ENCODE peak calls at places on chromosomes 4 and X, in nine cellular contexts. One of them, this sample, is unnamed.

GRCh38 chr4:77040265-77040664 is 35.5 kb downstream of the CCNI start:
- DNase-seq in mesendoderm: no peak
- DNase-seq in T1000: no peak
- DNase-seq in WERI-Rb-1: no peak
- DNase-seq in T follicular helper cell: no peak
- DNase-seq in stimulated activated CD8-positive, alpha-beta memory T cell treated with anti-CD3 and anti-CD28 coated beads, Interleukin-4, amount 100 ng/mL, for 1 hour: no peak
- DNase-seq in activated gamma-delta T cell treated with anti-CD3 and anti-CD28 coated beads, Interleukin-2, amount 50 U/mL, for 16 hours: no peak
- DNase-seq in Calu3: no peak
- DNase-seq in stomach: no peak
- DNase-seq in this sample: no peak

GRCh38 chr4:102454278-102454677 is 46.9 kb upstream of the NFKB1 start:
- DNase-seq in WERI-Rb-1: no peak
- DNase-seq in activated gamma-delta T cell treated with anti-CD3 and anti-CD28 coated beads, Interleukin-2, amount 50 U/mL, for 16 hours: no peak
- DNase-seq in T1000: no peak
- DNase-seq in stomach: no peak
- DNase-seq in mesendoderm: no peak
- DNase-seq in Calu3: no peak
- DNase-seq in T follicular helper cell: no peak
- DNase-seq in stimulated activated CD8-positive, alpha-beta memory T cell treated with anti-CD3 and anti-CD28 coated beads, Interleukin-4, amount 100 ng/mL, for 1 hour: no peak
- DNase-seq in this sample: no peak

GRCh38 chr4:87589531-87589930 is 18.8 kb upstream of the DSPP start:
- DNase-seq in stimulated activated CD8-positive, alpha-beta memory T cell treated with anti-CD3 and anti-CD28 coated beads, Interleukin-4, amount 100 ng/mL, for 1 hour: no peak
- DNase-seq in WERI-Rb-1: no peak
- DNase-seq in stomach: no peak
- DNase-seq in T1000: peak; percentile 10
- DNase-seq in activated gamma-delta T cell treated with anti-CD3 and anti-CD28 coated beads, Interleukin-2, amount 50 U/mL, for 16 hours: no peak
- DNase-seq in Calu3: no peak
- DNase-seq in mesendoderm: peak; percentile 77
- DNase-seq in T follicular helper cell: no peak
- DNase-seq in this sample: no peak

GRCh38 chrX:108313662-108314061 is 124.6 kb downstream of the COL4A6 start:
- DNase-seq in stimulated activated CD8-positive, alpha-beta memory T cell treated with anti-CD3 and anti-CD28 coated beads, Interleukin-4, amount 100 ng/mL, for 1 hour: no peak
- DNase-seq in WERI-Rb-1: no peak
- DNase-seq in mesendoderm: no peak
- DNase-seq in activated gamma-delta T cell treated with anti-CD3 and anti-CD28 coated beads, Interleukin-2, amount 50 U/mL, for 16 hours: no peak
- DNase-seq in T follicular helper cell: no peak
- DNase-seq in Calu3: no peak
- DNase-seq in stomach: no peak
- DNase-seq in T1000: no peak
- DNase-seq in this sample: no peak

GRCh38 chrX:41338422-41338821 is 4.5 kb downstream of the DDX3X start:
- DNase-seq in stomach: no peak
- DNase-seq in WERI-Rb-1: no peak
- DNase-seq in activated gamma-delta T cell treated with anti-CD3 and anti-CD28 coated beads, Interleukin-2, amount 50 U/mL, for 16 hours: no peak
- DNase-seq in T follicular helper cell: no peak
- DNase-seq in T1000: no peak
- DNase-seq in stimulated activated CD8-positive, alpha-beta memory T cell treated with anti-CD3 and anti-CD28 coated beads, Interleukin-4, amount 100 ng/mL, for 1 hour: no peak
- DNase-seq in mesendoderm: no peak
- DNase-seq in Calu3: no peak
- DNase-seq in this sample: no peak

GRCh38 chr4:36244257-36245084 is at the start of gene ARAP2:
- DNase-seq in mesendoderm: peak; percentile 67
- DNase-seq in stimulated activated CD8-positive, alpha-beta memory T cell treated with anti-CD3 and anti-CD28 coated beads, Interleukin-4, amount 100 ng/mL, for 1 hour: peak; percentile 57
- DNase-seq in WERI-Rb-1: peak; percentile 44
- DNase-seq in T follicular helper cell: peak; percentile 58
- DNase-seq in T1000: peak; percentile 54
- DNase-seq in activated gamma-delta T cell treated with anti-CD3 and anti-CD28 coated beads, Interleukin-2, amount 50 U/mL, for 16 hours: peak; percentile 65
- DNase-seq in Calu3: peak; percentile 82
- DNase-seq in stomach: peak; percentile 80
- DNase-seq in this sample: no peak

GRCh38 chr4:152947311-152947710 is 11.2 kb downstream of the FHDC1 start:
- DNase-seq in WERI-Rb-1: no peak
- DNase-seq in T1000: no peak
- DNase-seq in stimulated activated CD8-positive, alpha-beta memory T cell treated with anti-CD3 and anti-CD28 coated beads, Interleukin-4, amount 100 ng/mL, for 1 hour: no peak
- DNase-seq in Calu3: no peak
- DNase-seq in activated gamma-delta T cell treated with anti-CD3 and anti-CD28 coated beads, Interleukin-2, amount 50 U/mL, for 16 hours: no peak
- DNase-seq in T follicular helper cell: no peak
- DNase-seq in mesendoderm: no peak
- DNase-seq in stomach: no peak
- DNase-seq in this sample: no peak

GRCh38 chrX:133660356-133660755 is 245.1 kb upstream of the GPC4 start:
- DNase-seq in stomach: no peak
- DNase-seq in activated gamma-delta T cell treated with anti-CD3 and anti-CD28 coated beads, Interleukin-2, amount 50 U/mL, for 16 hours: no peak
- DNase-seq in Calu3: no peak
- DNase-seq in WERI-Rb-1: no peak
- DNase-seq in stimulated activated CD8-positive, alpha-beta memory T cell treated with anti-CD3 and anti-CD28 coated beads, Interleukin-4, amount 100 ng/mL, for 1 hour: no peak
- DNase-seq in T follicular helper cell: no peak
- DNase-seq in T1000: no peak
- DNase-seq in mesendoderm: no peak
- DNase-seq in this sample: no peak

GRCh38 chr4:66091801-66092200 is 421.5 kb upstream of the EPHA5 start:
- DNase-seq in T follicular helper cell: no peak
- DNase-seq in activated gamma-delta T cell treated with anti-CD3 and anti-CD28 coated beads, Interleukin-2, amount 50 U/mL, for 16 hours: no peak
- DNase-seq in T1000: no peak
- DNase-seq in WERI-Rb-1: no peak
- DNase-seq in stomach: no peak
- DNase-seq in stimulated activated CD8-positive, alpha-beta memory T cell treated with anti-CD3 and anti-CD28 coated beads, Interleukin-4, amount 100 ng/mL, for 1 hour: no peak
- DNase-seq in Calu3: no peak
- DNase-seq in mesendoderm: no peak
- DNase-seq in this sample: no peak

GRCh38 chr4:158193171-158193749 is 17.0 kb upstream of the TMEM144 start:
- DNase-seq in WERI-Rb-1: no peak
- DNase-seq in mesendoderm: peak; percentile 36
- DNase-seq in activated gamma-delta T cell treated with anti-CD3 and anti-CD28 coated beads, Interleukin-2, amount 50 U/mL, for 16 hours: no peak
- DNase-seq in T1000: no peak
- DNase-seq in stomach: no peak
- DNase-seq in stimulated activated CD8-positive, alpha-beta memory T cell treated with anti-CD3 and anti-CD28 coated beads, Interleukin-4, amount 100 ng/mL, for 1 hour: no peak
- DNase-seq in T follicular helper cell: no peak
- DNase-seq in Calu3: no peak
- DNase-seq in this sample: peak; percentile 66

GRCh38 chr4:76535603-76536380 is 100.8 kb downstream of the SHROOM3 start:
- DNase-seq in stomach: no peak
- DNase-seq in T follicular helper cell: no peak
- DNase-seq in activated gamma-delta T cell treated with anti-CD3 and anti-CD28 coated beads, Interleukin-2, amount 50 U/mL, for 16 hours: no peak
- DNase-seq in stimulated activated CD8-positive, alpha-beta memory T cell treated with anti-CD3 and anti-CD28 coated beads, Interleukin-4, amount 100 ng/mL, for 1 hour: no peak
- DNase-seq in mesendoderm: no peak
- DNase-seq in Calu3: no peak
- DNase-seq in T1000: peak; percentile 12
- DNase-seq in WERI-Rb-1: no peak
- DNase-seq in this sample: peak; percentile 54

GRCh38 chr4:1382776-1383727 is 23.2 kb downstream of the NKX1-1 start:
- DNase-seq in Calu3: no peak
- DNase-seq in WERI-Rb-1: peak; percentile 5
- DNase-seq in T follicular helper cell: no peak
- DNase-seq in stimulated activated CD8-positive, alpha-beta memory T cell treated with anti-CD3 and anti-CD28 coated beads, Interleukin-4, amount 100 ng/mL, for 1 hour: no peak
- DNase-seq in activated gamma-delta T cell treated with anti-CD3 and anti-CD28 coated beads, Interleukin-2, amount 50 U/mL, for 16 hours: no peak
- DNase-seq in stomach: no peak
- DNase-seq in T1000: no peak
- DNase-seq in mesendoderm: no peak
- DNase-seq in this sample: no peak

GRCh38 chr4:102610476-102610875 is 109.3 kb downstream of the NFKB1 start:
- DNase-seq in stomach: no peak
- DNase-seq in activated gamma-delta T cell treated with anti-CD3 and anti-CD28 coated beads, Interleukin-2, amount 50 U/mL, for 16 hours: no peak
- DNase-seq in mesendoderm: peak; percentile 22
- DNase-seq in T1000: no peak
- DNase-seq in T follicular helper cell: no peak
- DNase-seq in WERI-Rb-1: peak; percentile 88
- DNase-seq in stimulated activated CD8-positive, alpha-beta memory T cell treated with anti-CD3 and anti-CD28 coated beads, Interleukin-4, amount 100 ng/mL, for 1 hour: no peak
- DNase-seq in Calu3: no peak
- DNase-seq in this sample: no peak

GRCh38 chr4:8442596-8443358 is 2.2 kb downstream of the TRMT44 start:
- DNase-seq in activated gamma-delta T cell treated with anti-CD3 and anti-CD28 coated beads, Interleukin-2, amount 50 U/mL, for 16 hours: no peak
- DNase-seq in T follicular helper cell: no peak
- DNase-seq in mesendoderm: peak; percentile 70
- DNase-seq in stomach: no peak
- DNase-seq in WERI-Rb-1: no peak
- DNase-seq in stimulated activated CD8-positive, alpha-beta memory T cell treated with anti-CD3 and anti-CD28 coated beads, Interleukin-4, amount 100 ng/mL, for 1 hour: no peak
- DNase-seq in T1000: no peak
- DNase-seq in Calu3: no peak
- DNase-seq in this sample: no peak

GRCh38 chrX:24150051-24150790 is 692 bp downstream of the ZFX start:
- DNase-seq in stomach: peak; percentile 93
- DNase-seq in T follicular helper cell: peak; percentile 88
- DNase-seq in mesendoderm: peak; percentile 88
- DNase-seq in stimulated activated CD8-positive, alpha-beta memory T cell treated with anti-CD3 and anti-CD28 coated beads, Interleukin-4, amount 100 ng/mL, for 1 hour: peak; percentile 60
- DNase-seq in activated gamma-delta T cell treated with anti-CD3 and anti-CD28 coated beads, Interleukin-2, amount 50 U/mL, for 16 hours: peak; percentile 84
- DNase-seq in Calu3: peak; percentile 90
- DNase-seq in WERI-Rb-1: peak; percentile 94
- DNase-seq in T1000: peak; percentile 56
- DNase-seq in this sample: peak; percentile 95

GRCh38 chrX:47482512-47483309 is at the start of gene ZNF41:
- DNase-seq in activated gamma-delta T cell treated with anti-CD3 and anti-CD28 coated beads, Interleukin-2, amount 50 U/mL, for 16 hours: peak; percentile 59
- DNase-seq in stomach: peak; percentile 71
- DNase-seq in mesendoderm: peak; percentile 90
- DNase-seq in T follicular helper cell: peak; percentile 61
- DNase-seq in WERI-Rb-1: peak; percentile 85
- DNase-seq in Calu3: peak; percentile 83
- DNase-seq in T1000: peak; percentile 38
- DNase-seq in stimulated activated CD8-positive, alpha-beta memory T cell treated with anti-CD3 and anti-CD28 coated beads, Interleukin-4, amount 100 ng/mL, for 1 hour: peak; percentile 60
- DNase-seq in this sample: peak; percentile 89

GRCh38 chr4:86564795-86565194 is 29.3 kb upstream of the PTPN13 start:
- DNase-seq in Calu3: no peak
- DNase-seq in T1000: no peak
- DNase-seq in T follicular helper cell: no peak
- DNase-seq in stimulated activated CD8-positive, alpha-beta memory T cell treated with anti-CD3 and anti-CD28 coated beads, Interleukin-4, amount 100 ng/mL, for 1 hour: no peak
- DNase-seq in activated gamma-delta T cell treated with anti-CD3 and anti-CD28 coated beads, Interleukin-2, amount 50 U/mL, for 16 hours: no peak
- DNase-seq in stomach: no peak
- DNase-seq in mesendoderm: no peak
- DNase-seq in WERI-Rb-1: no peak
- DNase-seq in this sample: no peak

GRCh38 chr4:4595252-4595651 is 53.4 kb upstream of the STX18 start:
- DNase-seq in stimulated activated CD8-positive, alpha-beta memory T cell treated with anti-CD3 and anti-CD28 coated beads, Interleukin-4, amount 100 ng/mL, for 1 hour: no peak
- DNase-seq in T1000: no peak
- DNase-seq in WERI-Rb-1: no peak
- DNase-seq in Calu3: no peak
- DNase-seq in T follicular helper cell: no peak
- DNase-seq in stomach: no peak
- DNase-seq in mesendoderm: peak; percentile 46
- DNase-seq in activated gamma-delta T cell treated with anti-CD3 and anti-CD28 coated beads, Interleukin-2, amount 50 U/mL, for 16 hours: no peak
- DNase-seq in this sample: no peak

GRCh38 chr4:3822230-3822947 is 56.2 kb downstream of the ADRA2C start:
- DNase-seq in WERI-Rb-1: peak; percentile 87
- DNase-seq in Calu3: no peak
- DNase-seq in stomach: no peak
- DNase-seq in stimulated activated CD8-positive, alpha-beta memory T cell treated with anti-CD3 and anti-CD28 coated beads, Interleukin-4, amount 100 ng/mL, for 1 hour: no peak
- DNase-seq in T1000: no peak
- DNase-seq in T follicular helper cell: no peak
- DNase-seq in mesendoderm: no peak
- DNase-seq in activated gamma-delta T cell treated with anti-CD3 and anti-CD28 coated beads, Interleukin-2, amount 50 U/mL, for 16 hours: no peak
- DNase-seq in this sample: no peak

GRCh38 chr4:84952004-84952403 is 14.5 kb downstream of the WDFY3 start:
- DNase-seq in stimulated activated CD8-positive, alpha-beta memory T cell treated with anti-CD3 and anti-CD28 coated beads, Interleukin-4, amount 100 ng/mL, for 1 hour: no peak
- DNase-seq in activated gamma-delta T cell treated with anti-CD3 and anti-CD28 coated beads, Interleukin-2, amount 50 U/mL, for 16 hours: no peak
- DNase-seq in T1000: no peak
- DNase-seq in mesendoderm: no peak
- DNase-seq in stomach: no peak
- DNase-seq in WERI-Rb-1: no peak
- DNase-seq in Calu3: peak; percentile 18
- DNase-seq in T follicular helper cell: no peak
- DNase-seq in this sample: no peak

GRCh38 chr4:11429646-11430045 is 952 bp upstream of the HS3ST1 start:
- DNase-seq in activated gamma-delta T cell treated with anti-CD3 and anti-CD28 coated beads, Interleukin-2, amount 50 U/mL, for 16 hours: no peak
- DNase-seq in mesendoderm: no peak
- DNase-seq in T1000: no peak
- DNase-seq in T follicular helper cell: no peak
- DNase-seq in Calu3: no peak
- DNase-seq in WERI-Rb-1: no peak
- DNase-seq in stimulated activated CD8-positive, alpha-beta memory T cell treated with anti-CD3 and anti-CD28 coated beads, Interleukin-4, amount 100 ng/mL, for 1 hour: no peak
- DNase-seq in stomach: peak; percentile 37
- DNase-seq in this sample: no peak

GRCh38 chr4:158172558-158173258 is at the start of gene GASK1B:
- DNase-seq in stimulated activated CD8-positive, alpha-beta memory T cell treated with anti-CD3 and anti-CD28 coated beads, Interleukin-4, amount 100 ng/mL, for 1 hour: no peak
- DNase-seq in activated gamma-delta T cell treated with anti-CD3 and anti-CD28 coated beads, Interleukin-2, amount 50 U/mL, for 16 hours: no peak
- DNase-seq in Calu3: peak; percentile 28
- DNase-seq in T follicular helper cell: no peak
- DNase-seq in mesendoderm: peak; percentile 74
- DNase-seq in T1000: no peak
- DNase-seq in WERI-Rb-1: peak; percentile 52
- DNase-seq in stomach: no peak
- DNase-seq in this sample: no peak

GRCh38 chr4:175916636-175917351 is 104.7 kb upstream of the GPM6A start:
- DNase-seq in T follicular helper cell: no peak
- DNase-seq in mesendoderm: no peak
- DNase-seq in Calu3: no peak
- DNase-seq in T1000: no peak
- DNase-seq in activated gamma-delta T cell treated with anti-CD3 and anti-CD28 coated beads, Interleukin-2, amount 50 U/mL, for 16 hours: no peak
- DNase-seq in stimulated activated CD8-positive, alpha-beta memory T cell treated with anti-CD3 and anti-CD28 coated beads, Interleukin-4, amount 100 ng/mL, for 1 hour: no peak
- DNase-seq in stomach: no peak
- DNase-seq in WERI-Rb-1: peak; percentile 33
- DNase-seq in this sample: no peak

GRCh38 chr4:182973421-182974340 is 56.5 kb upstream of the DCTD start:
- DNase-seq in mesendoderm: no peak
- DNase-seq in stomach: no peak
- DNase-seq in T follicular helper cell: no peak
- DNase-seq in activated gamma-delta T cell treated with anti-CD3 and anti-CD28 coated beads, Interleukin-2, amount 50 U/mL, for 16 hours: no peak
- DNase-seq in WERI-Rb-1: no peak
- DNase-seq in Calu3: no peak
- DNase-seq in stimulated activated CD8-positive, alpha-beta memory T cell treated with anti-CD3 and anti-CD28 coated beads, Interleukin-4, amount 100 ng/mL, for 1 hour: no peak
- DNase-seq in T1000: no peak
- DNase-seq in this sample: no peak

GRCh38 chrX:43961699-43962098 is 11.5 kb downstream of the NDP start:
- DNase-seq in stimulated activated CD8-positive, alpha-beta memory T cell treated with anti-CD3 and anti-CD28 coated beads, Interleukin-4, amount 100 ng/mL, for 1 hour: no peak
- DNase-seq in T follicular helper cell: no peak
- DNase-seq in activated gamma-delta T cell treated with anti-CD3 and anti-CD28 coated beads, Interleukin-2, amount 50 U/mL, for 16 hours: no peak
- DNase-seq in WERI-Rb-1: no peak
- DNase-seq in mesendoderm: no peak
- DNase-seq in stomach: no peak
- DNase-seq in T1000: no peak
- DNase-seq in Calu3: no peak
- DNase-seq in this sample: no peak

GRCh38 chr4:72569719-72570235 is 756 bp upstream of the ADAMTS3 start:
- DNase-seq in T1000: no peak
- DNase-seq in T follicular helper cell: no peak
- DNase-seq in stomach: no peak
- DNase-seq in stimulated activated CD8-positive, alpha-beta memory T cell treated with anti-CD3 and anti-CD28 coated beads, Interleukin-4, amount 100 ng/mL, for 1 hour: no peak
- DNase-seq in mesendoderm: no peak
- DNase-seq in WERI-Rb-1: peak; percentile 26
- DNase-seq in activated gamma-delta T cell treated with anti-CD3 and anti-CD28 coated beads, Interleukin-2, amount 50 U/mL, for 16 hours: no peak
- DNase-seq in Calu3: no peak
- DNase-seq in this sample: no peak

GRCh38 chrX:115330498-115331138 is 41.1 kb downstream of the LUZP4 start:
- DNase-seq in mesendoderm: peak; percentile 67
- DNase-seq in stimulated activated CD8-positive, alpha-beta memory T cell treated with anti-CD3 and anti-CD28 coated beads, Interleukin-4, amount 100 ng/mL, for 1 hour: no peak
- DNase-seq in activated gamma-delta T cell treated with anti-CD3 and anti-CD28 coated beads, Interleukin-2, amount 50 U/mL, for 16 hours: no peak
- DNase-seq in T1000: no peak
- DNase-seq in WERI-Rb-1: peak; percentile 49
- DNase-seq in T follicular helper cell: peak; percentile 8
- DNase-seq in stomach: no peak
- DNase-seq in Calu3: peak; percentile 39
- DNase-seq in this sample: peak; percentile 66

GRCh38 chr4:83223781-83224180 is 60.8 kb downstream of the COQ2 start:
- DNase-seq in mesendoderm: no peak
- DNase-seq in T follicular helper cell: no peak
- DNase-seq in stimulated activated CD8-positive, alpha-beta memory T cell treated with anti-CD3 and anti-CD28 coated beads, Interleukin-4, amount 100 ng/mL, for 1 hour: no peak
- DNase-seq in activated gamma-delta T cell treated with anti-CD3 and anti-CD28 coated beads, Interleukin-2, amount 50 U/mL, for 16 hours: no peak
- DNase-seq in stomach: no peak
- DNase-seq in WERI-Rb-1: no peak
- DNase-seq in T1000: no peak
- DNase-seq in Calu3: no peak
- DNase-seq in this sample: no peak

GRCh38 chr4:70651864-70652506 is 14.3 kb downstream of the JCHAIN start:
- DNase-seq in T follicular helper cell: no peak
- DNase-seq in WERI-Rb-1: no peak
- DNase-seq in activated gamma-delta T cell treated with anti-CD3 and anti-CD28 coated beads, Interleukin-2, amount 50 U/mL, for 16 hours: no peak
- DNase-seq in stimulated activated CD8-positive, alpha-beta memory T cell treated with anti-CD3 and anti-CD28 coated beads, Interleukin-4, amount 100 ng/mL, for 1 hour: no peak
- DNase-seq in mesendoderm: peak; percentile 50
- DNase-seq in stomach: no peak
- DNase-seq in T1000: no peak
- DNase-seq in Calu3: no peak
- DNase-seq in this sample: peak; percentile 26

GRCh38 chr4:121913667-121914066 is 38.2 kb downstream of the TRPC3 start:
- DNase-seq in stimulated activated CD8-positive, alpha-beta memory T cell treated with anti-CD3 and anti-CD28 coated beads, Interleukin-4, amount 100 ng/mL, for 1 hour: no peak
- DNase-seq in T1000: no peak
- DNase-seq in Calu3: no peak
- DNase-seq in mesendoderm: no peak
- DNase-seq in T follicular helper cell: no peak
- DNase-seq in WERI-Rb-1: no peak
- DNase-seq in activated gamma-delta T cell treated with anti-CD3 and anti-CD28 coated beads, Interleukin-2, amount 50 U/mL, for 16 hours: no peak
- DNase-seq in stomach: no peak
- DNase-seq in this sample: no peak

GRCh38 chr4:79298484-79298883 is 27.4 kb downstream of the NAA11 start:
- DNase-seq in mesendoderm: no peak
- DNase-seq in stomach: no peak
- DNase-seq in activated gamma-delta T cell treated with anti-CD3 and anti-CD28 coated beads, Interleukin-2, amount 50 U/mL, for 16 hours: no peak
- DNase-seq in WERI-Rb-1: no peak
- DNase-seq in Calu3: no peak
- DNase-seq in T follicular helper cell: no peak
- DNase-seq in T1000: no peak
- DNase-seq in stimulated activated CD8-positive, alpha-beta memory T cell treated with anti-CD3 and anti-CD28 coated beads, Interleukin-4, amount 100 ng/mL, for 1 hour: no peak
- DNase-seq in this sample: no peak

This sample was measured in NCI-H2227 treated with DMSO at 0.1 percent for 48 hours.